ENCODE peak calls at places on chromosomes 12 and 14, in nine cellular contexts. P is BJ, F is neural progenitor cell, X is ovary, T is choroid plexus epithelial cell, A is brain microvascular endothelial cell, R is pancreas, S is NB4, L is PC-3. B is an unnamed sample.

GRCh38 chr14:32075636-32076277 is 1.3 kb upstream of the ARHGAP5 start:
- DNase-seq in P (no peak), F (peak), X (peak), T (peak), A (peak), R (peak), S (peak), L (peak), B (no peak)

GRCh38 chr12:7431993-7432685 is 11.8 kb downstream of the CD163L1 start:
- DNase-seq in P (no peak), F (no peak), X (no peak), T (no peak), A (no peak), R (no peak), S (no peak), L (no peak), B (no peak)

GRCh38 chr14:96584199-96584906 is 82.2 kb downstream of the PAPOLA start:
- DNase-seq in P (no peak), F (peak), X (no peak), T (peak), A (no peak), R (peak), S (peak), L (peak), B (no peak)

GRCh38 chr14:21529515-21529914 is 3.4 kb upstream of the SALL2 start:
- DNase-seq in P (no peak), F (no peak), X (no peak), T (no peak), A (no peak), R (no peak), S (no peak), L (no peak), B (no peak)

GRCh38 chr14:39768579-39768978 is 336.3 kb upstream of the FBXO33 start:
- DNase-seq in P (no peak), F (no peak), X (no peak), T (no peak), A (no peak), R (no peak), S (no peak), L (no peak), B (no peak)

GRCh38 chr12:117111386-117112267 is 12.4 kb upstream of the TESC start:
- DNase-seq in P (no peak), F (no peak), X (no peak), T (no peak), A (no peak), R (peak), S (no peak), L (no peak), B (no peak)

GRCh38 chr14:99564256-99564902 is 39.6 kb downstream of the CCDC85C start:
- DNase-seq in P (no peak), F (no peak), X (peak), T (peak), A (peak), R (no peak), S (no peak), L (peak), B (peak)

GRCh38 chr12:130799051-130799450 is 40.0 kb downstream of the STX2 start:
- DNase-seq in P (no peak), F (no peak), X (no peak), T (no peak), A (no peak), R (no peak), S (no peak), L (peak), B (no peak)

GRCh38 chr12:94582591-94582990 is 67.8 kb downstream of the TMCC3 start:
- DNase-seq in P (no peak), F (no peak), X (no peak), T (no peak), A (no peak), R (no peak), S (no peak), L (no peak), B (no peak)

GRCh38 chr14:100882026-100882967 is 21.2 kb downstream of the RTL1 start:
- DNase-seq in P (no peak), F (no peak), X (no peak), T (no peak), A (no peak), R (peak), S (no peak), L (no peak), B (no peak)

GRCh38 chr12:115485503-115485902 is 792.0 kb downstream of the MED13L start:
- DNase-seq in P (no peak), F (no peak), X (no peak), T (no peak), A (no peak), R (no peak), S (no peak), L (no peak), B (no peak)

GRCh38 chr12:25276199-25276937 is 25.6 kb upstream of the KRAS start:
- DNase-seq in P (peak), F (no peak), X (peak), T (peak), A (peak), R (no peak), S (peak), L (peak), B (no peak)

GRCh38 chr14:101072945-101073597 is 169.5 kb upstream of the RTL1 start:
- DNase-seq in P (peak), F (peak), X (peak), T (peak), A (peak), R (peak), S (peak), L (peak), B (peak)

GRCh38 chr14:26841361-26841760 is 243.5 kb upstream of the NOVA1 start:
- DNase-seq in P (no peak), F (no peak), X (no peak), T (peak), A (no peak), R (no peak), S (no peak), L (peak), B (no peak)

GRCh38 chr14:99950191-99950590 is 115.0 kb upstream of the EVL start:
- DNase-seq in P (no peak), F (no peak), X (no peak), T (no peak), A (no peak), R (no peak), S (no peak), L (no peak), B (no peak)

GRCh38 chr12:23333938-23334337 is 615.5 kb downstream of the SOX5 start:
- DNase-seq in P (no peak), F (no peak), X (no peak), T (no peak), A (no peak), R (no peak), S (no peak), L (no peak), B (no peak)

GRCh38 chr14:33916663-33917565 is 34.0 kb downstream of the EGLN3 start:
- DNase-seq in P (no peak), F (no peak), X (no peak), T (peak), A (peak), R (no peak), S (no peak), L (peak), B (no peak)

GRCh38 chr12:131915774-131916173 is 13.3 kb upstream of the PUS1 start:
- DNase-seq in P (no peak), F (no peak), X (peak), T (no peak), A (no peak), R (no peak), S (no peak), L (no peak), B (no peak)
- TF ChIP-seq CTCF in P (no peak), F (no peak), X (no peak), T (no peak), A (no peak), R (no peak), S (peak), L (no peak), B (no peak)

DNA sequence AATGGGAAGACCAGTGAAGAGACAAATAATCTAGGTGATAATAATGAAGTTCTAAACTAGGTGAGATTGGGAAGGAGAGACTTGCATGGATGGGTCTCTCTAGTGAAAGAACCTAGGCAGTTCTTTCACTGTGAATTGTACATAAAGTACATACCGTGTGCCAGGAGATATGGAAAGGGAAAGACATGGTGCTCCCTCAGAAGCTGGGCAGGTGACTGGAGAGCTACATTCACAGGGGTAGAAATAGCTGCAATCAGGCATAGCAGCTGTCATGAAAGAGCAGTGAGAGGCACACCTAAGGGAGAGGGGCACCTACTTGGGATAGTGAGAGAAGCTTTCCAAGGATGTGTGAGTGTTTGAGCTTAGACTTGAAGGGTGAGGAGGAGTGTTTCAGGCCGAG is 9.3 kb downstream of the STK38L start:
- DNase-seq in P (no peak), F (no peak), X (no peak), T (no peak), A (no peak), R (no peak), S (no peak), L (no peak), B (no peak)
- H3K4me3 ChIP-seq in P (no peak), F (no peak), X (no peak), T (no peak), A (no peak), R (no peak), S (no peak), L (no peak), B (no peak)

GRCh38 chr12:75792687-75793086 is 238.9 kb downstream of the PHLDA1 start:
- DNase-seq in P (no peak), F (no peak), X (no peak), T (no peak), A (no peak), R (no peak), S (no peak), L (no peak), B (no peak)
- TF ChIP-seq CTCF in P (no peak), F (no peak), X (no peak), T (no peak), A (no peak), R (no peak), S (no peak), L (no peak), B (no peak)

DNA sequence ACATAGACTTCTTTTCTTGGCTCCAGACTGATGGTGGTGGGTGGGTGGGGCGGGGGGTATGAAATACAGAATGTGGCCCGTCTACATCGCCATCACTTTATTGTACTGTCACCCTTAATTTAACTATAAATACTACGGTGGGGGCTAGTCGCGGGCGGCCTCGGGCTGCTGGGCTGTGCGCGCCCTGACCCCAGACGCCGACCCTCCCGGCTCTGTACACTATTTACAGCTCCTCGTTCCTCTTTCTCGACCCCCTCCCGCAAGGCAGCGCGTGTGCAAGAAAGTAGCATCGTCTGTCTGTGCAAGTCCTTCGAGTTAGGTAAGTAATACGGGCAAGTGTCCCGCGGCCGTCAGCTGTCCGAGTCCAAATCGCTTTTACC is 1.8 kb downstream of the GSC start:
- DNase-seq in P (no peak), F (no peak), X (no peak), T (no peak), A (no peak), R (no peak), S (no peak), L (no peak), B (no peak)
- H3K4me3 ChIP-seq in P (no peak), F (peak), X (no peak), T (no peak), A (no peak), R (peak), S (no peak), L (no peak), B (no peak)

DNA sequence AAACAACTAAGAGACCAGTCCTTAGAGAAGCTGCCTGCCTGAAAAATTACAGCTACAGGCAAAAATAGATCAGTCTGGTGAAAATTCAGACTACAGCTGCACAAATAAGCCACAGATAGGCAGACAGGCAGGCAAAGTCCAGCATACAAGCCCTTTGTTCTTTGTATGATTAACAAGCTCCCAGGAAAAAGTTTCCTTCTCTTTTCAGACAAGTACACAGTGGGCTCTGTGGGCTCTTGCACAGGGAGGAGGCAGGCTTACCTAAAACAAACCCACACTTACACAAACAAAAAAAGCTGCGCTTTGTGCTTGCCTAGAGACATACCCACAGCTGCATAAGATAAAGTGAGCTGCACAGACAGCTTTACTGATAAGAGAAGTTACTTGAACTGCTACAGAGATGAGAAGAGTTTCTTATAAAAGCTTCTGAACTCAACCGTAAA is 7.7 kb downstream of the OR6C68 start:
- DNase-seq in P (no peak), F (peak), X (no peak), T (no peak), A (no peak), R (no peak), S (no peak), L (no peak), B (no peak)
- TF ChIP-seq CTCF in P (no peak), F (no peak), X (no peak), T (no peak), A (no peak), R (no peak), S (no peak), L (no peak), B (no peak)

DNA sequence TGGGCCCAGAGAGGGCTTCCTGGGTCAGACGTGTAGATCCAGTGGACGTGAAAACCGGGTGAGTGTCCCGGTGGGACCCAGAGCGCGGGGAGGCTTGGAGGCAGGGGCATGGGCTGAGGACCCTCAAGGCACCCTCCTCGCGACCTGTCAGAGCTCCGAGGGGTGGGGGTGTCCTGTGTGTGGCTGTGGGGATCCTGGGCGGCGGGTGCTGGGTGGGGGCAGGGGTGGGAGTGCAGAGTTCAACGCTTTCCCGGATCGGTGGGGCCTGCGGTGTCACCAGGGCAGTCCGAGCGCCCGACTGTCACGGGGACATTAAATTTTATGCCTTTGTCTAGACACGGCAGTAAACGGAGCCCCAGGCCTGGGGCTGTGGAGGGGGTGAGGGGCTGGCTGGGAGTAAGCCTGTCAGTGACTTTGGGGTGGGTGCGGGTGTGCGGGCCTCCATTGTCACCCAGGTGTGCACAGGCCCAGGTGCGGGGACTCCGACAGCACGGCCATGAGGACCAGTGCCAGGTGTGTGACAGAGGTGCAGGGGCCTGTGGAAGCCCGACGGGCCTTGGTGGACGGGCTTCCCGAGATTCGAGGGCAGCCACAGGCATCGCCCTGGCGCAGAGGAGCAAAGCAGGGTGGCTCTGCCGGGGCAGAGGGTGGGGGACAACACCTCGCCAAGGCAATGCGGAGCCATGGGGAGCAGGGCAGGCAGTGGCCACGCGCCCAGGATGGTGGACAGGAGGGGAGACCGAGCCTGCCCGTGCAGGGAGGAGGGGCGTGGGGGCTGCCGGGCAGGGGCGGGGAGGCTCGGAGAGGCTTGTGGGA is 1.2 kb downstream of the TMEM121 start:
- DNase-seq in P (no peak), F (no peak), X (no peak), T (no peak), A (no peak), R (peak), S (no peak), L (no peak), B (no peak)
- H3K4me3 ChIP-seq in P (peak), F (peak), X (peak), T (peak), A (peak), R (peak), S (no peak), L (peak), B (peak)

GRCh38 chr12:29902043-29902442 is 118.3 kb upstream of the TMTC1 start:
- DNase-seq in P (no peak), F (no peak), X (no peak), T (no peak), A (no peak), R (no peak), S (no peak), L (no peak), B (no peak)

GRCh38 chr12:29895966-29896365 is 112.2 kb upstream of the TMTC1 start:
- DNase-seq in P (no peak), F (peak), X (no peak), T (no peak), A (no peak), R (no peak), S (no peak), L (no peak), B (no peak)

GRCh38 chr12:29899212-29899931 is 115.6 kb upstream of the TMTC1 start:
- DNase-seq in P (no peak), F (no peak), X (no peak), T (no peak), A (no peak), R (no peak), S (no peak), L (no peak), B (no peak)

GRCh38 chr12:29907486-29907885 is 123.7 kb upstream of the TMTC1 start:
- DNase-seq in P (no peak), F (no peak), X (no peak), T (peak), A (peak), R (no peak), S (no peak), L (peak), B (no peak)

GRCh38 chr12:29901585-29901984 is 117.8 kb upstream of the TMTC1 start:
- DNase-seq in P (no peak), F (peak), X (no peak), T (peak), A (no peak), R (no peak), S (no peak), L (peak), B (no peak)
- TF ChIP-seq CTCF in P (no peak), F (peak), X (no peak), T (peak), A (peak), R (no peak), S (no peak), L (peak), B (no peak)

B was measured in AG04449.